ENCODE peak calls at places on chromosomes 16 and 17, in seven cellular contexts. U is psoas muscle, M is ovary, W is suprapubic skin, A is DND-41, B is adrenal gland, K is Peyer's patch. V is an unnamed sample.

GRCh38 chr16:14057878-14058382 is 13.2 kb upstream of the MRTFB start:
- DNase-seq in U (no peak), M (no peak), W (no peak), A (no peak), B (no peak), K (no peak), V (no peak)

GRCh38 chr17:78974635-78975591 is 4.8 kb downstream of the LGALS3BP start:
- DNase-seq in U (peak; percentile 85), M (no peak), W (peak; percentile 87), A (no peak), B (peak; percentile 85), K (peak; percentile 72), V (peak; percentile 32)

GRCh38 chr17:79789943-79790804 is 6.7 kb downstream of the CBX8 start:
- DNase-seq in U (peak; percentile 72), M (peak; percentile 67), W (no peak), A (no peak), B (peak; percentile 55), K (peak; percentile 66), V (peak; percentile 39)

GRCh38 chr17:2722611-2723010 is 11.0 kb upstream of the CLUH start:
- DNase-seq in U (no peak), M (no peak), W (no peak), A (no peak), B (no peak), K (no peak), V (no peak)

GRCh38 chr17:77019955-77020379 is 120.8 kb upstream of the SEC14L1 start:
- DNase-seq in U (no peak), M (no peak), W (no peak), A (no peak), B (no peak), K (no peak), V (peak; percentile 27)

GRCh38 chr16:74936902-74937560 is 47.9 kb downstream of the WDR59 start:
- DNase-seq in U (no peak), M (no peak), W (no peak), A (no peak), B (no peak), K (no peak), V (no peak)

GRCh38 chr16:66035096-66035495 is 331.4 kb upstream of the CDH5 start:
- DNase-seq in U (no peak), M (no peak), W (no peak), A (no peak), B (no peak), K (no peak), V (no peak)

GRCh38 chr16:13084331-13084730 is 182.9 kb downstream of the SHISA9 start:
- DNase-seq in U (no peak), M (no peak), W (no peak), A (no peak), B (no peak), K (no peak), V (no peak)

GRCh38 chr17:33689725-33690124 is 396.6 kb upstream of the ASIC2 start:
- DNase-seq in U (no peak), M (no peak), W (no peak), A (no peak), B (no peak), K (no peak), V (no peak)

GRCh38 chr17:80992077-80992947 is 671 bp downstream of the CHMP6 start:
- DNase-seq in U (no peak), M (peak; percentile 47), W (peak; percentile 65), A (no peak), B (peak; percentile 30), K (peak; percentile 59), V (no peak)

GRCh38 chr17:75875182-75875939 is 3.0 kb downstream of the TRIM47 start:
- DNase-seq in U (no peak), M (peak; percentile 71), W (no peak), A (no peak), B (peak; percentile 38), K (no peak), V (no peak)

GRCh38 chr17:82901356-82901755 is 61.5 kb upstream of the ZNF750 start:
- DNase-seq in U (no peak), M (no peak), W (no peak), A (no peak), B (no peak), K (no peak), V (no peak)

GRCh38 chr17:49985310-49985990 is 9.6 kb downstream of the DLX3 start:
- DNase-seq in U (no peak), M (no peak), W (no peak), A (no peak), B (no peak), K (peak; percentile 20), V (no peak)
- H3K9me3 ChIP-seq in U (no peaks in the 10 kb centered on the region), M (no peaks in the 10 kb centered on the region), W (no peaks in the 10 kb centered on the region), A (no peaks in the 10 kb centered on the region), B (no peaks in the 10 kb centered on the region), K (no peaks in the 10 kb centered on the region), V (no peaks in the 10 kb centered on the region)

DNA sequence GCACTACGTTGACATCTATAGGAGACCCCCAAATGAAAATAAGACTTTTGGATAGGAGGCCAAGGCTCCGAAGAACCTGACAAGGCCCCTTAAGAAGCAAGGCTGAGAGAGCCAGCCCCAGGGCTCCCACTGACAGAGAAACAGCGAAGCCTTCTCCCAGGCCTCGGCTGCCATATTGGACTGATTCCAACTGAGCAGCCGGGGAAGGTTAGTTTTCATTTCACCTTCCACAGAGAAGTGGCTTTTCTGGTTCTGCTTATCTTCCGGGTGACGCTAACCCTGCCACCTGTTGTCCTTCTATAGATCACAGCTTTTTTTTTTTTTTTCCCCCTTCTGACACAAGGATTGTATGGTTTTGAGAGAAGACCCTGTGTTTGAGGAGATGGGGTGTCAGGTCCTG is 356.7 kb downstream of the SOX9 start:
- DNase-seq in U (no peak), M (no peak), W (no peak), A (no peak), B (no peak), K (no peak), V (no peak)
- H3K27ac ChIP-seq in U (no peak overlapping the region), M (no peak overlapping the region), W (peak overlapping the region; percentile 28), A (no peak overlapping the region), B (no peak overlapping the region), K (no peak overlapping the region), V (no peak overlapping the region)

DNA sequence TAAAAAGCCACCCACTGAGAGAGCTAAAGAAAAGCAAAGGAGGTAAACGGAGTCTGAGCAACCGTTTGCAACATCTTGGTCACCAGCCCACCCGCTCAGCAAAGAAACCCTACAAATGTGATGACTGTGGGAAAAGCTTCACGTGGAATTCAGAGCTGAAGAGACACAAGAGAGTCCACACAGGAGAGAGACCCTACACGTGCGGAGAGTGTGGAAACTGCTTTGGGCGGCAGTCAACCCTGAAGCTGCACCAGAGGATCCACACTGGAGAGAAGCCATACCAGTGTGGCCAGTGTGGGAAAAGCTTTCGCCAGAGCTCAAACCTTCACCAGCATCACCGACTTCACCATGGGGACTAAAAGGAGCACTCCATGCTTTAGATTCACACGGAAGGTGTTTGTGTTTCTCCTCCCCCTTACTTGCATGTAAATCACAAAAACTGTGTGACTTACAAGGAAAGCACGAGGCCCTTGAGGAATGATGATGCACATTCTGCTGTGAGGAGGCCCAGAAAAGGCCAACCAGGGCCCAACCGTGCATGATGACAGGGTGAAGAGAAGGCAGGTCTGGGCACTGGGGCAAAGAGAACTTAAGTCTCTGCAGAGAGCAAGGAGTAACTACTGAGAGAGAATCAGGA is 7.7 kb downstream of the ZNF174 start:
- DNase-seq in U (no peak), M (no peak), W (no peak), A (no peak), B (no peak), K (no peak), V (no peak)
- H3K9me3 ChIP-seq in U (peaks cover 79% of the 10 kb centered on the region), M (peaks cover 61% of the 10 kb centered on the region), W (peaks cover 59% of the 10 kb centered on the region), A (peaks cover 49% of the 10 kb centered on the region), B (peaks cover 15% of the 10 kb centered on the region), K (no peaks in the 10 kb centered on the region), V (peaks cover 9% of the 10 kb centered on the region)

GRCh38 chr17:43574348-43574747 is 28.2 kb upstream of the ETV4 start:
- DNase-seq in U (no peak), M (no peak), W (no peak), A (no peak), B (no peak), K (peak; percentile 59), V (no peak)

GRCh38 chr17:43572368-43572980 is 26.3 kb upstream of the ETV4 start:
- DNase-seq in U (no peak), M (no peak), W (no peak), A (peak; percentile 9), B (no peak), K (no peak), V (no peak)

GRCh38 chr17:43573579-43574321 is 27.6 kb upstream of the ETV4 start:
- DNase-seq in U (no peak), M (no peak), W (no peak), A (no peak), B (no peak), K (peak; percentile 51), V (no peak)

GRCh38 chr17:43568506-43569082 is 22.5 kb upstream of the ETV4 start:
- DNase-seq in U (no peak), M (no peak), W (no peak), A (no peak), B (no peak), K (no peak), V (no peak)

GRCh38 chr17:43570518-43570928 is 24.4 kb upstream of the ETV4 start:
- DNase-seq in U (no peak), M (no peak), W (no peak), A (no peak), B (no peak), K (no peak), V (no peak)
- H3K27ac ChIP-seq in U (no peak overlapping the region), M (no peak overlapping the region), W (no peak overlapping the region), A (no peak overlapping the region), B (no peak overlapping the region), K (no peak overlapping the region), V (no peak overlapping the region)

GRCh38 chr16:35305476-35305875 is 1846.1 kb downstream of the TP53TG3F start:
- DNase-seq in U (no peak), M (no peak), W (no peak), A (no peak), B (no peak), K (no peak), V (no peak)
- H3K9me3 ChIP-seq in U (no peaks in the 10 kb centered on the region), M (no peaks in the 10 kb centered on the region), W (no peaks in the 10 kb centered on the region), A (no peaks in the 10 kb centered on the region), B (no peaks in the 10 kb centered on the region), K (no peaks in the 10 kb centered on the region), V (peaks cover under 1% of the 10 kb centered on the region)

GRCh38 chr16:56970934-56971767 is 9.4 kb downstream of the CETP start:
- DNase-seq in U (peak; percentile 30), M (no peak), W (no peak), A (no peak), B (peak; percentile 47), K (no peak), V (no peak)

GRCh38 chr16:56972403-56972802 is 10.7 kb downstream of the CETP start:
- DNase-seq in U (peak; percentile 34), M (no peak), W (no peak), A (no peak), B (no peak), K (no peak), V (no peak)

GRCh38 chr16:56972898-56973689 is 11.3 kb downstream of the CETP start:
- DNase-seq in U (peak; percentile 26), M (no peak), W (no peak), A (no peak), B (no peak), K (no peak), V (no peak)

GRCh38 chr16:56969769-56970168 is 8.0 kb downstream of the CETP start:
- DNase-seq in U (peak; percentile 42), M (no peak), W (no peak), A (no peak), B (no peak), K (no peak), V (no peak)

DNA sequence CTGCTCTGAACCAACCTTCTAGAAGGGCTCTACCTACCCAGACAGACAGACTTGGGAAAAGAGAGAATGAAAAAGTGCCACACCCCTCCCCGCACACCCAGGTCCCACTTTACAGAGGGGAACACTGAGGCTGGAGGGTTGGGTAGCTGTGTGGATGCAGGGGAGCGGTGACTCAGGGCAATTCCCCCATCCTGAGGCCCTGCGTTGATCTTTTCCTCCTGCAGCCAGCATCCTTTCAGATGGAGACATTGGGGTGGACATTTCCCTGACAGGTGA is 10.0 kb downstream of the CETP start:
- DNase-seq in U (peak; percentile 12), M (no peak), W (no peak), A (no peak), B (no peak), K (no peak), V (no peak)
- H3K27ac ChIP-seq in U (no peak overlapping the region), M (no peak overlapping the region), W (no peak overlapping the region), A (no peak overlapping the region), B (no peak overlapping the region), K (no peak overlapping the region), V (no peak overlapping the region)

V was measured in cardiac muscle cell.